ENCODE peak calls at places on chromosomes 16 and 17, in five cellular contexts. L is H9, J is H1, N is trophoblast cell, F is neuronal stem cell. D is an unnamed sample.

GRCh38 chr17:82036634-82037112 is 824 bp downstream of the DCXR start:
- DNase-seq in F (no peak), L (no peak), N (no peak), J (no peak), D (no peak)

GRCh38 chr17:77371117-77371887 is 230.5 kb downstream of the SEC14L1 start:
- DNase-seq in N (no peak), J (no peak), L (no peak), F (no peak), D (peak; percentile 76)

GRCh38 chr17:76948726-76949342 is 80.6 kb downstream of the MGAT5B start:
- DNase-seq in F (no peak), N (no peak), J (no peak), L (no peak), D (no peak)

GRCh38 chr17:11922634-11923033 is 74.6 kb downstream of the ZNF18 start:
- DNase-seq in N (no peak), F (no peak), L (no peak), J (no peak), D (no peak)

GRCh38 chr16:19524356-19524865 is 669 bp downstream of the CCP110 start:
- DNase-seq in F (peak; percentile 3), N (no peak), L (no peak), J (no peak), D (peak; percentile 32)

GRCh38 chr17:57467226-57467625 is 210.9 kb downstream of the MSI2 start:
- DNase-seq in F (no peak), L (no peak), J (no peak), N (no peak), D (no peak)

GRCh38 chr17:6430769-6431168 is 4.2 kb downstream of the AIPL1 start:
- DNase-seq in L (no peak), J (no peak), F (no peak), N (no peak), D (no peak)

GRCh38 chr17:19727466-19728113 is 11.2 kb upstream of the SLC47A2 start:
- DNase-seq in N (no peak), J (no peak), F (no peak), L (no peak), D (peak; percentile 95)

GRCh38 chr17:31572341-31572740 is 180.9 kb downstream of the RAB11FIP4 start:
- DNase-seq in J (no peak), F (no peak), N (no peak), L (no peak), D (no peak)

GRCh38 chr17:78107457-78107856 is 21.1 kb downstream of the TMC6 start:
- DNase-seq in L (no peak), J (no peak), F (no peak), N (no peak), D (no peak)

GRCh38 chr16:1770328-1771071 is 843 bp downstream of the NME3 start:
- DNase-seq in N (peak; percentile 84), J (peak; percentile 76), L (peak; percentile 77), F (peak; percentile 6), D (peak; percentile 64)

GRCh38 chr16:83906690-83907089 is 7.8 kb downstream of the MLYCD start:
- DNase-seq in J (no peak), L (no peak), F (no peak), N (no peak), D (peak; percentile 44)

GRCh38 chr16:10589106-10589505 is 8.7 kb upstream of the EMP2 start:
- DNase-seq in F (no peak), L (no peak), J (no peak), N (no peak), D (no peak)

GRCh38 chr17:79850571-79851460 is 11.6 kb upstream of the CBX4 start:
- DNase-seq in J (no peak), N (no peak), F (no peak), L (no peak), D (peak; percentile 92)

GRCh38 chr16:87678618-87679017 is 76.3 kb downstream of the JPH3 start:
- DNase-seq in F (no peak), J (no peak), N (peak; percentile 24), L (no peak), D (no peak)

GRCh38 chr17:69050999-69051775 is 9.5 kb downstream of the ABCA9 start:
- DNase-seq in F (no peak), J (no peak), N (no peak), L (no peak), D (peak; percentile 45)

GRCh38 chr16:6008656-6009055 is 911.1 kb upstream of the EEF2KMT start:
- DNase-seq in J (no peak), N (no peak), F (no peak), L (no peak), D (no peak)

GRCh38 chr17:8673621-8674020 is 43.1 kb upstream of the MYH10 start:
- DNase-seq in F (no peak), J (no peak), N (no peak), L (no peak), D (peak; percentile 45)

GRCh38 chr17:68455756-68456528 is 1.4 kb downstream of the WIPI1 start:
- DNase-seq in F (no peak), J (no peak), N (peak; percentile 76), L (no peak), D (peak; percentile 82)

GRCh38 chr17:81652901-81653771 is 3.2 kb downstream of the PDE6G start:
- DNase-seq in F (no peak), N (no peak), L (peak; percentile 88), J (peak; percentile 77), D (no peak)

GRCh38 chr17:73650147-73650546 is 5.9 kb upstream of the SDK2 start:
- DNase-seq in L (peak; percentile 77), J (no peak), N (peak; percentile 13), F (no peak), D (no peak)

GRCh38 chr17:45030733-45031132 is 20.7 kb downstream of the DCAKD start:
- DNase-seq in L (no peak), F (no peak), N (no peak), J (no peak), D (no peak)

GRCh38 chr17:45029758-45030423 is 21.5 kb downstream of the DCAKD start:
- DNase-seq in J (no peak), L (no peak), N (no peak), F (no peak), D (no peak)

GRCh38 chr17:45031231-45032149 is 19.9 kb downstream of the DCAKD start:
- DNase-seq in F (no peak), J (no peak), N (no peak), L (no peak), D (peak; percentile 50)

GRCh38 chr17:45034599-45034998 is 16.8 kb downstream of the DCAKD start:
- DNase-seq in F (no peak), J (no peak), N (no peak), L (no peak), D (no peak)

DNA sequence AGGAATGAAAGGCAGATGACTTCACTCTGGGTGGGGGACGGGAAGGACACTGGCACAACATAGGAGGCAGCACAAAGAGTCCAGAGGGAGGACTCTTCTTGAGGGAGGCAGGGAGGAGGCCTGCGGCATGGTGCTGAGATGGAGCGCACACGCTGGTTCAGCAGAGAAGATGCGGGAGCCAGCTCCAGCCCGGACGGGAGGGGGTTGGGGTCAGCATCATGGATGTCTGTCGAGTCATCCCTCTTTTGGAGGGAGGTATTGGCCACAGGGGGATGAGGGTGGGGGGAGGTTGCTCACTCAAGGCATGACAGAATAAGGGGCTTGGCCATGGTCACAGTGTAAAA is 19.3 kb downstream of the DCAKD start:
- DNase-seq in F (no peak), J (no peak), N (no peak), L (no peak), D (no peak)
- H3K18ac ChIP-seq in F (no peak overlapping the region), J (no peak overlapping the region), N (no peak overlapping the region), L (no peak overlapping the region), D (no peak overlapping the region)

GRCh38 chr17:29140631-29141483 is 39.3 kb downstream of the MYO18A start:
- DNase-seq in F (no peak), L (no peak), J (no peak), N (no peak), D (peak; percentile 72)
- H2BK12ac ChIP-seq in F (no peak overlapping the region), L (no peak overlapping the region), J (peak overlapping the region; percentile 70), N (no peak overlapping the region), D (peak overlapping the region; percentile 51)

GRCh38 chr17:1561420-1562177 is 993 bp downstream of the PITPNA start:
- DNase-seq in F (no peak), N (no peak), L (no peak), J (peak; percentile 62), D (peak; percentile 44)
- H3K18ac ChIP-seq in F (peak overlapping the region; percentile 90), N (peak overlapping the region; percentile 87), L (no peak overlapping the region), J (no peak overlapping the region), D (peak overlapping the region; percentile 81)

GRCh38 chr16:31008154-31008950 is 2.1 kb downstream of the STX1B start:
- DNase-seq in F (no peak), J (no peak), N (no peak), L (no peak), D (peak; percentile 62)
- H2BK12ac ChIP-seq in F (no peak overlapping the region), J (no peak overlapping the region), N (no peak overlapping the region), L (no peak overlapping the region), D (no peak overlapping the region)

D was measured in mesenchymal stem cell.